ENCODE peak calls at places on chromosome 4, in nine cellular contexts. L is neural progenitor cell, X is lower lobe of right lung, C is kidney, G is sigmoid colon, I is DND-41, D is AG04450, T is pancreas, R is heart right ventricle. U is an unnamed sample.

GRCh38 chr4:6469144-6469543 is 3.3 kb downstream of the PPP2R2C start:
- DNase-seq in C (no peak), T (no peak), L (no peak), G (peak; percentile 9), I (no peak), X (no peak), R (no peak), D (no peak), U (no peak)

GRCh38 chr4:154164931-154165839 is 326.4 kb downstream of the DCHS2 start:
- DNase-seq in R (no peak), C (no peak), I (no peak), T (no peak), D (peak; percentile 4), X (no peak), L (no peak), G (no peak), U (no peak)

GRCh38 chr4:83716874-83717273 is 181.0 kb downstream of the GPAT3 start:
- DNase-seq in C (no peak), L (no peak), T (no peak), R (no peak), D (no peak), G (no peak), I (no peak), X (no peak), U (no peak)

GRCh38 chr4:85776091-85776490 is 301.1 kb downstream of the ARHGAP24 start:
- DNase-seq in R (no peak), C (no peak), I (no peak), D (no peak), G (no peak), T (no peak), X (no peak), L (no peak), U (no peak)

GRCh38 chr4:64417974-64418373 is 8.7 kb upstream of the TECRL start:
- DNase-seq in L (peak; percentile 18), T (no peak), X (no peak), I (no peak), D (no peak), R (no peak), C (no peak), G (no peak), U (no peak)

GRCh38 chr4:55184600-55185523 is 59.5 kb upstream of the KDR start:
- DNase-seq in T (peak; percentile 29), I (peak; percentile 19), X (no peak), G (no peak), L (no peak), R (no peak), C (peak; percentile 76), D (peak; percentile 26), U (no peak)

GRCh38 chr4:120062663-120063195 is 3.9 kb downstream of the MAD2L1 start:
- DNase-seq in T (no peak), L (no peak), C (no peak), R (no peak), X (no peak), D (no peak), G (no peak), I (no peak), U (no peak)

GRCh38 chr4:104064650-104065577 is 345.1 kb upstream of the TACR3 start:
- DNase-seq in X (peak; percentile 40), C (no peak), R (peak; percentile 7), I (peak; percentile 33), T (peak; percentile 58), L (peak; percentile 80), G (no peak), D (no peak), U (peak; percentile 44)

GRCh38 chr4:14028862-14029261 is 401.3 kb upstream of the BOD1L1 start:
- DNase-seq in I (no peak), R (peak; percentile 17), X (no peak), L (no peak), G (peak; percentile 64), T (no peak), D (no peak), C (no peak), U (no peak)

GRCh38 chr4:8558080-8558960 is 21.9 kb upstream of the GPR78 start:
- DNase-seq in R (no peak), D (no peak), L (no peak), X (no peak), T (no peak), G (no peak), C (peak; percentile 64), I (no peak), U (no peak)

GRCh38 chr4:94015956-94016355 is 187.4 kb downstream of the ATOH1 start:
- DNase-seq in T (no peak), D (no peak), L (no peak), R (no peak), C (no peak), G (no peak), X (no peak), I (no peak), U (no peak)

GRCh38 chr4:36332023-36332781 is 50.8 kb downstream of the DTHD1 start:
- DNase-seq in D (no peak), L (peak; percentile 11), X (no peak), G (no peak), R (no peak), I (no peak), C (no peak), T (no peak), U (no peak)

GRCh38 chr4:73589261-73589847 is 30.9 kb downstream of the RASSF6 start:
- DNase-seq in T (no peak), C (no peak), D (peak; percentile 50), I (no peak), L (no peak), X (no peak), R (no peak), G (no peak), U (no peak)

GRCh38 chr4:177596035-177596434 is 153.8 kb upstream of the AGA start:
- DNase-seq in G (no peak), D (peak; percentile 29), X (no peak), L (peak; percentile 4), R (no peak), I (peak; percentile 18), T (peak; percentile 81), C (no peak), U (no peak)

GRCh38 chr4:118270492-118270891 is 82.3 kb downstream of the PRSS12 start:
- DNase-seq in G (no peak), C (no peak), X (no peak), L (peak; percentile 65), T (no peak), R (no peak), I (no peak), D (no peak), U (no peak)

DNA sequence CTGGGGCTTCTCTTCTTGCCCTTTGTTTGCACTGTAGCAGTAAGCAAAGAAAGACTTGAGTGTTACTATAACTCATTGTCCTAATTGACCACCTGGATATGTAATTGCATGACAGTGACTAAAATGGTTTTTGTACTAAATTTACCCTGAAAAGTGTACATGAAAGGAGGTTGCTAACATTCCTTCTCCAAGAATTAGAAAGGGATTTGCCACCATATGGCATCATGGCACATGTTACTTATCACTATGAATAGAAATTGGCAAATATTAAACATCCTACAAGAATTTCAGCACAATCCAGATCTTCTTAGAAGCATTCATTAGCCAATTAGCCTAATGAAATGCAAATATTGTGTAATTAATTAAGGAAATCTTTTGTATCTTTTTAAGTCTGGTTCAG is 834.2 kb downstream of the STPG2 start:
- DNase-seq in D (no peak), C (no peak), X (no peak), T (no peak), R (no peak), G (no peak), I (no peak), L (no peak), U (no peak)
- H3K9me3 ChIP-seq in D (no peaks in the 10 kb centered on the region), C (no peaks in the 10 kb centered on the region), X (no peaks in the 10 kb centered on the region), T (no peaks in the 10 kb centered on the region), R (no peaks in the 10 kb centered on the region), G (no peaks in the 10 kb centered on the region), I (no peaks in the 10 kb centered on the region), L (no peaks in the 10 kb centered on the region), U (no peaks in the 10 kb centered on the region)

GRCh38 chr4:184815046-184815877 is 10.5 kb downstream of the ACSL1 start:
- DNase-seq in I (no peak), G (peak; percentile 89), C (peak; percentile 90), R (peak; percentile 66), X (peak; percentile 84), L (peak; percentile 34), D (no peak), T (peak; percentile 81), U (peak; percentile 73)
- H3K4me3 ChIP-seq in I (no peak overlapping the region), G (no peak overlapping the region), C (peak overlapping the region; percentile 13), R (no peak overlapping the region), X (no peak overlapping the region), L (no peak overlapping the region), D (no peak overlapping the region), T (no peak overlapping the region), U (no peak overlapping the region)

GRCh38 chr4:129063640-129064039 is 29.7 kb downstream of the SCLT1 start:
- DNase-seq in C (no peak), X (no peak), G (no peak), D (no peak), I (no peak), L (no peak), R (no peak), T (no peak), U (no peak)

GRCh38 chr4:129064717-129065116 is 28.6 kb downstream of the SCLT1 start:
- DNase-seq in T (no peak), C (no peak), R (no peak), D (peak; percentile 8), X (no peak), G (no peak), L (no peak), I (no peak), U (no peak)

GRCh38 chr4:129059028-129059427 is 34.3 kb downstream of the SCLT1 start:
- DNase-seq in X (no peak), C (no peak), I (no peak), R (no peak), T (no peak), G (no peak), L (no peak), D (no peak), U (no peak)

GRCh38 chr4:129062580-129062979 is 30.8 kb downstream of the SCLT1 start:
- DNase-seq in I (no peak), D (no peak), C (no peak), G (no peak), R (no peak), L (no peak), X (no peak), T (no peak), U (no peak)
- H3K9me3 ChIP-seq in I (peaks cover 56% of the 10 kb centered on the region), D (peaks cover 26% of the 10 kb centered on the region), C (peaks cover 43% of the 10 kb centered on the region), G (peaks cover 35% of the 10 kb centered on the region), R (peaks cover 95% of the 10 kb centered on the region), L (peaks cover 34% of the 10 kb centered on the region), X (peaks cover 56% of the 10 kb centered on the region), T (no peaks in the 10 kb centered on the region), U (peaks cover 21% of the 10 kb centered on the region)

GRCh38 chr4:185775792-185776555 is 36.0 kb downstream of the SORBS2 start:
- DNase-seq in X (no peak), G (no peak), I (no peak), C (no peak), D (no peak), T (no peak), R (no peak), L (no peak), U (no peak)

GRCh38 chr4:185773419-185773818 is 38.6 kb downstream of the SORBS2 start:
- DNase-seq in X (peak; percentile 67), L (peak; percentile 42), D (no peak), R (peak; percentile 51), G (peak; percentile 85), I (no peak), T (peak; percentile 88), C (no peak), U (no peak)

GRCh38 chr4:185774815-185775684 is 36.9 kb downstream of the SORBS2 start:
- DNase-seq in T (peak; percentile 68), R (no peak), G (no peak), C (peak; percentile 84), L (peak; percentile 26), D (peak; percentile 23), I (no peak), X (peak; percentile 51), U (no peak)

GRCh38 chr4:185772391-185773093 is 39.5 kb downstream of the SORBS2 start:
- DNase-seq in D (no peak), L (no peak), I (no peak), X (no peak), R (no peak), C (no peak), T (no peak), G (no peak), U (no peak)

GRCh38 chr4:185774076-185774731 is 37.8 kb downstream of the SORBS2 start:
- DNase-seq in D (no peak), G (no peak), R (no peak), C (no peak), T (peak; percentile 38), L (no peak), I (no peak), X (no peak), U (no peak)
- H3K4me3 ChIP-seq in D (no peak overlapping the region), G (peak overlapping the region; percentile 36), R (peak overlapping the region; percentile 46), C (peak overlapping the region; percentile 50), T (peak overlapping the region; percentile 48), L (no peak overlapping the region), I (no peak overlapping the region), X (peak overlapping the region; percentile 37), U (peak overlapping the region; percentile 13)